ENCODE peak calls at places on chromosomes 11 and 22, in six cellular contexts. G is CD8-positive, alpha-beta memory T cell; U is hepatic stellate cell; K is heart right ventricle; C is NCI-H526 treated with DMSO at 0.1 percent for 48 hours; S is activated naive CD8-positive, alpha-beta T cell treated with anti-CD3 and anti-CD28 coated beads, Interleukin-2, amount 50 U/mL, for 16 hours. I is an unnamed sample.

GRCh38 chr22:38761202-38762162 is 5.7 kb upstream of the SUN2 start:
- DNase-seq in U (no peak), K (no peak), G (no peak), C (no peak), S (no peak), I (no peak)

GRCh38 chr11:65640483-65641207 is 2.7 kb downstream of the SIPA1 start:
- DNase-seq in G (peak), K (no peak), S (no peak), C (no peak), U (no peak), I (no peak)

GRCh38 chr11:10030122-10030490 is 263.9 kb downstream of the SBF2 start:
- DNase-seq in U (no peak), C (no peak), G (no peak), S (no peak), K (no peak), I (no peak)

GRCh38 chr11:3177931-3178330 is 12.8 kb upstream of the OSBPL5 start:
- DNase-seq in S (no peak), G (no peak), C (no peak), U (no peak), K (no peak), I (no peak)

GRCh38 chr22:37638351-37639069 is 959 bp upstream of the SH3BP1 start:
- DNase-seq in C (no peak), U (no peak), G (no peak), S (no peak), K (no peak), I (no peak)

GRCh38 chr11:26764315-26764714 is 42.5 kb upstream of the SLC5A12 start:
- DNase-seq in G (no peak), S (no peak), C (no peak), U (no peak), K (no peak), I (no peak)

GRCh38 chr22:33874206-33874605 is 46.1 kb downstream of the LARGE1 start:
- DNase-seq in G (no peak), U (no peak), C (no peak), S (no peak), K (no peak), I (no peak)

GRCh38 chr11:2086239-2087040 is 52.7 kb downstream of the IGF2 start:
- DNase-seq in S (no peak), K (no peak), G (peak), U (no peak), C (no peak), I (no peak)

GRCh38 chr11:16928052-16928451 is 86.2 kb downstream of the PLEKHA7 start:
- DNase-seq in C (no peak), U (no peak), K (no peak), S (no peak), G (no peak), I (no peak)

GRCh38 chr11:1204381-1205101 is 18.3 kb upstream of the MUC5B start:
- DNase-seq in U (no peak), S (no peak), K (no peak), G (peak), C (no peak), I (no peak)

GRCh38 chr11:67442504-67443398 is 525 bp downstream of the CORO1B start:
- DNase-seq in C (no peak), U (peak), G (no peak), S (no peak), K (no peak), I (no peak)

GRCh38 chr22:37904572-37905533 is 1.2 kb upstream of the MICALL1 start:
- DNase-seq in U (peak), C (no peak), G (no peak), K (no peak), S (no peak), I (no peak)

I was measured in activated CD4-positive, CD25-positive, alpha-beta regulatory T cell.